ENCODE peak calls at places on chromosomes 7 and 10, in six cellular contexts. C is CD8-positive, alpha-beta memory T cell; Q is mesendoderm; I is kidney; U is tibial nerve; E is lower lobe of right lung. P is an unnamed sample.

GRCh38 chr7:51949726-51950644 is 633.4 kb upstream of the COBL start:
- DNase-seq in C (no peak), Q (peak; percentile 79), I (no peak), U (no peak), E (no peak), P (no peak)

GRCh38 chr7:111409714-111410422 is 152.4 kb downstream of the IMMP2L start:
- DNase-seq in C (no peak), Q (peak; percentile 29), I (no peak), U (no peak), E (no peak), P (no peak)

GRCh38 chr7:32335107-32335506 is 155.1 kb downstream of the LSM5 start:
- DNase-seq in C (no peak), Q (no peak), I (no peak), U (no peak), E (no peak), P (no peak)

GRCh38 chr7:116511552-116512523 is 12.3 kb downstream of the CAV2 start:
- DNase-seq in C (no peak), Q (no peak), I (no peak), U (no peak), E (no peak), P (no peak)

GRCh38 chr10:6044651-6045599 is 17.2 kb downstream of the IL2RA start:
- DNase-seq in C (no peak), Q (no peak), I (no peak), U (no peak), E (no peak), P (no peak)

GRCh38 chr7:39125849-39126248 is 148.1 kb downstream of the POU6F2 start:
- DNase-seq in C (no peak), Q (peak; percentile 6), I (no peak), U (no peak), E (no peak), P (no peak)

GRCh38 chr10:6083523-6084475 is 5.0 kb upstream of the RBM17 start:
- DNase-seq in C (no peak), Q (peak; percentile 41), I (no peak), U (no peak), E (no peak), P (no peak)

GRCh38 chr7:151725844-151726770 is 150.8 kb downstream of the PRKAG2 start:
- DNase-seq in C (no peak), Q (peak; percentile 44), I (peak; percentile 61), U (no peak), E (no peak), P (no peak)

GRCh38 chr7:17506090-17506489 is 207.6 kb downstream of the AHR start:
- DNase-seq in C (no peak), Q (no peak), I (no peak), U (no peak), E (no peak), P (no peak)

GRCh38 chr10:88693392-88694020 is 12.5 kb upstream of the LIPK start:
- DNase-seq in C (no peak), Q (no peak), I (no peak), U (no peak), E (no peak), P (no peak)

GRCh38 chr10:77493851-77494788 is 143.5 kb downstream of the KCNMA1 start:
- DNase-seq in C (no peak), Q (peak; percentile 68), I (no peak), U (no peak), E (no peak), P (no peak)

GRCh38 chr7:127845497-127846214 is 185.6 kb downstream of the LRRC4 start:
- DNase-seq in C (no peak), Q (no peak), I (no peak), U (no peak), E (no peak), P (no peak)

GRCh38 chr10:65949543-65949942 is 976.3 kb upstream of the LRRTM3 start:
- DNase-seq in C (no peak), Q (no peak), I (no peak), U (no peak), E (no peak), P (no peak)

GRCh38 chr7:149286811-149287400 is 24.9 kb downstream of the ZNF783 start:
- DNase-seq in C (no peak), Q (no peak), I (no peak), U (no peak), E (no peak), P (no peak)

GRCh38 chr10:84308021-84308420 is 20.4 kb upstream of the CCSER2 start:
- DNase-seq in C (no peak), Q (no peak), I (no peak), U (no peak), E (no peak), P (no peak)

GRCh38 chr7:106269263-106269961 is 15.4 kb downstream of the NAMPT start:
- DNase-seq in C (no peak), Q (no peak), I (no peak), U (no peak), E (no peak), P (no peak)

GRCh38 chr7:106273009-106273695 is 11.6 kb downstream of the NAMPT start:
- DNase-seq in C (no peak), Q (no peak), I (no peak), U (no peak), E (no peak), P (no peak)

GRCh38 chr7:106265133-106265532 is 19.6 kb downstream of the NAMPT start:
- DNase-seq in C (no peak), Q (no peak), I (no peak), U (no peak), E (no peak), P (no peak)

DNA sequence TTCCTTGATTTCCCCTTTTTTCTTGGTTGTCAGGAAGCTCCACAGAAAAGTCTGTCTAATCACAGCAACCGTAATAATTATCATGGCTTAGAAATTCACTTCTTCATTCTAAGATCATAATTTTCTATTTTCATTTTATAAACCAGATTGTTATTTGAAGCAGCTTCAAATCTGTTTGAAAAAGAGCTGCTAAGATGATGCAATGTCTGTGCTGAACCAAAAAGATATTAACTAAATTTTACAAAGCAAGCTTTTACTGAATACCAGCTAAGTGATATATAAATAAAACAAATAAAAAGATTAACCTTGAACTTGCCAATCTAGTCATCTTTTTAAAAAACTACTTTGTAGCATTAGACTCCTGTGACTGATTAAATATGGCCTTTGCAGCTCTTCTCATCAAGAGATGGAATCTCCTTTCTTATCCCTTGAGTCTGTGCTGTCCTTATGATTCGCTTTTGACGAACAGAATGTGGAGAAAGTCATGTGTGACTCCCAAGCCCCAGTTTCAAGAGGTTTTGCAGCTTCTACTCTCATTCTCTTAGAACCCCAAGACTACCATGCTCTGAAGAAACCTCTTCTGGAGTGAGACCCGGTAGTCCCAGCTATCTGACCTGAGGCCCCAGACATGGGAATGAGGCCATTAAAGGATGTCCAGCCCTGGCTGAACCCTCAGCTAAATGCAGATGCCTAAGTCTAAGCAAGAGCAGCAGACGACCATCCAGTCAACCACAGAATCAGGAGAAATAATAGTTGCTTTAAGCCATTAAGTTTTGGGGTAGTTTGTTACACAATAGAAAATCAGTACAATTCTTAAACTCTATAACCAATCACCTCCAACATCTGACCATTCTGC is 14.4 kb downstream of the NAMPT start:
- DNase-seq in C (no peak), Q (no peak), I (no peak), U (no peak), E (no peak), P (no peak)
- H3K36me3 ChIP-seq in C (no peaks in the 10 kb centered on the region), Q (no peaks in the 10 kb centered on the region), I (peaks cover 22% of the 10 kb centered on the region), U (peaks cover 3% of the 10 kb centered on the region), E (peaks cover 98% of the 10 kb centered on the region), P (peaks cover 33% of the 10 kb centered on the region)

DNA sequence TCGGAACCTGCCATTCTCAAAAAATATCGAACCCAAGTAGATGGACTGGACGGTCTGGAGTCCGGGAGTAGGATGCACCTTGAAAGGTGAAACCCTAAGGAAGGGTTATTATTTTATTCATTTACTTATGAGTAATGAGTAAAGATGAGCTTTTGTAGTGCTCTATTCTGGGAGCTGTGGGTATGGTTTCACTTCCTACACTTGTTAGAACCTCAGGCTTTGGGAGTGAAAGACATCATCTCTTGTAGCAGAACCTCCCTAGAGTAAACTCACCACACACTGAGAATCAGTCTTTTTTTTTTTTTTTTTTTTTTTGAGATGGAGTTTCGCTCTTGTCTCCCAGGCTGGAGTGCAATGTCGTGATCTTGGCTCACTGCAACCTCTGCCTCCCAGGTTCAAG is 389.4 kb upstream of the AUTS2 start:
- DNase-seq in C (no peak), Q (no peak), I (no peak), U (no peak), E (no peak), P (no peak)
- H3K4me1 ChIP-seq in C (no peaks in the 10 kb centered on the region), Q (no peaks in the 10 kb centered on the region), I (no peaks in the 10 kb centered on the region), U (no peaks in the 10 kb centered on the region), E (no peaks in the 10 kb centered on the region), P (no peaks in the 10 kb centered on the region)

GRCh38 chr10:11712761-11713160 is 29.4 kb upstream of the ECHDC3 start:
- DNase-seq in C (no peak), Q (no peak), I (no peak), U (no peak), E (no peak), P (no peak)
- H3K36me3 ChIP-seq in C (no peaks in the 10 kb centered on the region), Q (no peaks in the 10 kb centered on the region), I (no peaks in the 10 kb centered on the region), U (no peaks in the 10 kb centered on the region), E (no peaks in the 10 kb centered on the region), P (no peaks in the 10 kb centered on the region)

GRCh38 chr7:2729043-2729892 is 41.3 kb downstream of the AMZ1 start:
- DNase-seq in C (no peak), Q (no peak), I (peak; percentile 79), U (no peak), E (no peak), P (no peak)
- H3K4me1 ChIP-seq in C (no peaks in the 10 kb centered on the region), Q (peaks cover 3% of the 10 kb centered on the region), I (no peaks in the 10 kb centered on the region), U (peaks cover 17% of the 10 kb centered on the region), E (peaks cover 37% of the 10 kb centered on the region), P (no peaks in the 10 kb centered on the region)

GRCh38 chr10:96661632-96662031 is 58.7 kb downstream of the PIK3AP1 start:
- DNase-seq in C (no peak), Q (no peak), I (no peak), U (no peak), E (no peak), P (no peak)
- H3K36me3 ChIP-seq in C (no peaks in the 10 kb centered on the region), Q (no peaks in the 10 kb centered on the region), I (no peaks in the 10 kb centered on the region), U (no peaks in the 10 kb centered on the region), E (no peaks in the 10 kb centered on the region), P (no peaks in the 10 kb centered on the region)

DNA sequence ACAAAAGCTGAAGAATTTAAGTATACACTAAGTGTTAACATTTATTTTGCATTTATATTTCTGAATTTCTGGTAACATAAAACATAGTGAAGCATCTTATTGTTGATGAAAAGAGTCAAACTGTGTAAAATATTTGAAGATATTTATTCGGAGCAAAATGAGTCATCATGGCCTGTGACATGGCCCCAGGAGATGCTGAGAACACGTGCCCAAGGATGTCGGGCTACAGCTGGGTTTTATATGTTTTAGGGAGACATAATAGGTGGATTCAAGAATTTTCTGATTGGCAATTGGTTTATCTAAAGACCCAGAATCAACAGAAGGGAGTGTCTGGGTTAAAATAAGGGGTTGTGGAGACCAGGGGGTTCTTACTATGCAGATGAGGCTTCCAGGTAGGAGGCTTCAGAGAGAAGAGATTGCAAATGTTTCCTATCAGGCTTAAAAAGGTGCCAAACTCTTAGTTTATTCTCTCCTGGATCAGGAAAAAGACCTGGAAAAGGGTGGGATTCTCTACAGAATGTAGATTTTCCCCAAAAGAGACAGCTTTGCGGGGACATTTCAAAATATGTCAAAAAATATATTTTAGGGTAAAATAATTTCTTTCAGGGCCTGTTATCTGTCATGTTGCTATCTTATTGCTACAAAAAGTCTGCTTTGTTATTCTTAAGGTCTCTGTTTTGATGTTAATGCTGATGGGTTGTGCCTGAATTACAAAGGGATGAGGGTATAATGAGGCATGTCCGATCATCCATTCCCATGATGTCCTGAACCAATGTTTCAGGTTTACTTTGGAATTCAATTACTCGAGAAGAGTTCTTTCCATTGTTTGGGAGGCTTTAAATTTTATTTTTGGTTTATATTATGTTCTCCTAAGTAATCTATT is 74.5 kb downstream of the VWDE start:
- DNase-seq in C (no peak), Q (peak; percentile 78), I (no peak), U (no peak), E (no peak), P (no peak)
- H3K4me1 ChIP-seq in C (no peaks in the 10 kb centered on the region), Q (no peaks in the 10 kb centered on the region), I (no peaks in the 10 kb centered on the region), U (no peaks in the 10 kb centered on the region), E (no peaks in the 10 kb centered on the region), P (no peaks in the 10 kb centered on the region)